ENCODE peak calls at places on chromosomes 7 and 10, in seven cellular contexts. One of them, this sample, is unnamed.

GRCh38 chr7:150465414-150465813 is 15.0 kb downstream of the GIMAP8 start:
- DNase-seq in H1: no peak
- DNase-seq in IMR-90: no peak
- DNase-seq in H9: no peak
- DNase-seq in mesenchymal stem cell: no peak
- DNase-seq in neuronal stem cell: no peak
- DNase-seq in trophoblast cell: no peak
- DNase-seq in this sample: no peak

GRCh38 chr10:26534384-26534783 is 96.2 kb downstream of the APBB1IP start:
- DNase-seq in H1: peak
- DNase-seq in IMR-90: no peak
- DNase-seq in H9: peak
- DNase-seq in mesenchymal stem cell: no peak
- DNase-seq in neuronal stem cell: no peak
- DNase-seq in trophoblast cell: no peak
- DNase-seq in this sample: peak

GRCh38 chr10:119677126-119677525 is 25.9 kb downstream of the BAG3 start:
- DNase-seq in H1: no peak
- DNase-seq in IMR-90: no peak
- DNase-seq in H9: no peak
- DNase-seq in mesenchymal stem cell: no peak
- DNase-seq in neuronal stem cell: no peak
- DNase-seq in trophoblast cell: no peak
- DNase-seq in this sample: no peak

GRCh38 chr7:27972272-27972671 is 208.3 kb downstream of the JAZF1 start:
- DNase-seq in H1: no peak
- DNase-seq in IMR-90: no peak
- DNase-seq in H9: no peak
- DNase-seq in mesenchymal stem cell: no peak
- DNase-seq in neuronal stem cell: no peak
- DNase-seq in trophoblast cell: no peak
- DNase-seq in this sample: peak

GRCh38 chr7:52271663-52272062 is 763.8 kb upstream of the POM121L12 start:
- DNase-seq in H1: no peak
- DNase-seq in IMR-90: no peak
- DNase-seq in H9: no peak
- DNase-seq in mesenchymal stem cell: no peak
- DNase-seq in neuronal stem cell: no peak
- DNase-seq in trophoblast cell: no peak
- DNase-seq in this sample: no peak

GRCh38 chr10:52984169-52984568 is 211.6 kb upstream of the MBL2 start:
- DNase-seq in H1: no peak
- DNase-seq in IMR-90: peak
- DNase-seq in H9: no peak
- DNase-seq in mesenchymal stem cell: peak
- DNase-seq in neuronal stem cell: no peak
- DNase-seq in trophoblast cell: no peak
- DNase-seq in this sample: no peak

GRCh38 chr10:48636231-48636630 is 31.4 kb upstream of the ARHGAP22 start:
- DNase-seq in H1: no peak
- DNase-seq in IMR-90: no peak
- DNase-seq in H9: no peak
- DNase-seq in mesenchymal stem cell: no peak
- DNase-seq in neuronal stem cell: no peak
- DNase-seq in trophoblast cell: no peak
- DNase-seq in this sample: no peak

GRCh38 chr10:93746844-93747284 is 10.9 kb upstream of the LGI1 start:
- DNase-seq in H1: peak
- DNase-seq in IMR-90: peak
- DNase-seq in H9: peak
- DNase-seq in mesenchymal stem cell: peak
- DNase-seq in neuronal stem cell: no peak
- DNase-seq in trophoblast cell: peak
- DNase-seq in this sample: peak

GRCh38 chr10:106560925-106561640 is 603.4 kb downstream of the SORCS1 start:
- DNase-seq in H1: no peak
- DNase-seq in IMR-90: peak
- DNase-seq in H9: no peak
- DNase-seq in mesenchymal stem cell: peak
- DNase-seq in neuronal stem cell: no peak
- DNase-seq in trophoblast cell: no peak
- DNase-seq in this sample: peak

GRCh38 chr7:18294408-18294807 is 201.1 kb upstream of the HDAC9 start:
- DNase-seq in H1: no peak
- DNase-seq in IMR-90: no peak
- DNase-seq in H9: no peak
- DNase-seq in mesenchymal stem cell: no peak
- DNase-seq in neuronal stem cell: no peak
- DNase-seq in trophoblast cell: no peak
- DNase-seq in this sample: no peak
- H2BK120ac ChIP-seq in H1: no peak
- H2BK120ac ChIP-seq in IMR-90: no peak
- H2BK120ac ChIP-seq in H9: no peak
- H2BK120ac ChIP-seq in mesenchymal stem cell: no peak
- H2BK120ac ChIP-seq in neuronal stem cell: no peak
- H2BK120ac ChIP-seq in trophoblast cell: no peak
- H2BK120ac ChIP-seq in this sample: no peak

GRCh38 chr7:90474284-90475210 is 5.1 kb downstream of the PTTG1IP2 start:
- DNase-seq in H1: no peak
- DNase-seq in IMR-90: peak
- DNase-seq in H9: no peak
- DNase-seq in mesenchymal stem cell: peak
- DNase-seq in neuronal stem cell: no peak
- DNase-seq in trophoblast cell: no peak
- DNase-seq in this sample: no peak

GRCh38 chr7:90473819-90474218 is 4.4 kb downstream of the PTTG1IP2 start:
- DNase-seq in H1: no peak
- DNase-seq in IMR-90: no peak
- DNase-seq in H9: no peak
- DNase-seq in mesenchymal stem cell: no peak
- DNase-seq in neuronal stem cell: no peak
- DNase-seq in trophoblast cell: no peak
- DNase-seq in this sample: no peak

GRCh38 chr7:90469554-90469953 is at the start of gene PTTG1IP2:
- DNase-seq in H1: no peak
- DNase-seq in IMR-90: no peak
- DNase-seq in H9: no peak
- DNase-seq in mesenchymal stem cell: no peak
- DNase-seq in neuronal stem cell: no peak
- DNase-seq in trophoblast cell: no peak
- DNase-seq in this sample: no peak

GRCh38 chr7:90472805-90473540 is 3.5 kb downstream of the PTTG1IP2 start:
- DNase-seq in H1: no peak
- DNase-seq in IMR-90: no peak
- DNase-seq in H9: no peak
- DNase-seq in mesenchymal stem cell: no peak
- DNase-seq in neuronal stem cell: no peak
- DNase-seq in trophoblast cell: no peak
- DNase-seq in this sample: no peak
- H2BK120ac ChIP-seq in H1: no peak
- H2BK120ac ChIP-seq in IMR-90: no peak
- H2BK120ac ChIP-seq in H9: no peak
- H2BK120ac ChIP-seq in mesenchymal stem cell: no peak
- H2BK120ac ChIP-seq in neuronal stem cell: no peak
- H2BK120ac ChIP-seq in trophoblast cell: no peak
- H2BK120ac ChIP-seq in this sample: no peak

GRCh38 chr7:135233570-135233969 is at the start of gene STRA8:
- DNase-seq in H1: no peak
- DNase-seq in IMR-90: no peak
- DNase-seq in H9: no peak
- DNase-seq in mesenchymal stem cell: no peak
- DNase-seq in neuronal stem cell: no peak
- DNase-seq in trophoblast cell: no peak
- DNase-seq in this sample: no peak

GRCh38 chr7:135232087-135232486 is 1.6 kb upstream of the STRA8 start:
- DNase-seq in H1: no peak
- DNase-seq in IMR-90: no peak
- DNase-seq in H9: no peak
- DNase-seq in mesenchymal stem cell: no peak
- DNase-seq in neuronal stem cell: no peak
- DNase-seq in trophoblast cell: no peak
- DNase-seq in this sample: no peak

GRCh38 chr7:135234727-135235126 is 1.1 kb downstream of the STRA8 start:
- DNase-seq in H1: peak
- DNase-seq in IMR-90: no peak
- DNase-seq in H9: no peak
- DNase-seq in mesenchymal stem cell: no peak
- DNase-seq in neuronal stem cell: no peak
- DNase-seq in trophoblast cell: no peak
- DNase-seq in this sample: no peak

GRCh38 chr7:135231686-135232085 is 2.0 kb upstream of the STRA8 start:
- DNase-seq in H1: peak
- DNase-seq in IMR-90: no peak
- DNase-seq in H9: no peak
- DNase-seq in mesenchymal stem cell: no peak
- DNase-seq in neuronal stem cell: no peak
- DNase-seq in trophoblast cell: no peak
- DNase-seq in this sample: no peak

GRCh38 chr7:135232720-135233119 is 918 bp upstream of the STRA8 start:
- DNase-seq in H1: peak
- DNase-seq in IMR-90: no peak
- DNase-seq in H9: peak
- DNase-seq in mesenchymal stem cell: no peak
- DNase-seq in neuronal stem cell: no peak
- DNase-seq in trophoblast cell: no peak
- DNase-seq in this sample: peak
- H2BK120ac ChIP-seq in H1: no peak
- H2BK120ac ChIP-seq in IMR-90: no peak
- H2BK120ac ChIP-seq in H9: no peak
- H2BK120ac ChIP-seq in mesenchymal stem cell: no peak
- H2BK120ac ChIP-seq in neuronal stem cell: no peak
- H2BK120ac ChIP-seq in trophoblast cell: no peak
- H2BK120ac ChIP-seq in this sample: no peak

DNA sequence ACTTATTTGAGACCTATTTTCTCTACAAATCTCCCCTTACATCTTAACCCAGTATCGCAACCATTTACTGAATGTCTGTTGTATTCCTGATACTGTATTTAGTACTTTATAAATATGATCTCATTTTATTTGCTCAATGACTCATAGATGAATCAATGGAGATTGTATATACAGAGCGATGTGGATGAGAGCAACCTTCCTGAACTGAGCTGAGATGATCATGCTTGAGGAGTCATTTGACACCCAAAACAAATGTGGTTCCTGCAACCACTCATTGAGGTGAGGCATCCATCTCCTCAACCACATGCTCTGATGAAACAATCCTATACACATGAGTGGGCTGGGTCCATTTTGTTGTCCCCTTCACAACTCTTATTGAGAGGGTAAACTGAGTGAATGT is 250.0 kb downstream of the CDC14C start:
- DNase-seq in H1: no peak
- DNase-seq in IMR-90: no peak
- DNase-seq in H9: no peak
- DNase-seq in mesenchymal stem cell: no peak
- DNase-seq in neuronal stem cell: no peak
- DNase-seq in trophoblast cell: no peak
- DNase-seq in this sample: no peak
- H2BK120ac ChIP-seq in H1: no peak
- H2BK120ac ChIP-seq in IMR-90: no peak
- H2BK120ac ChIP-seq in H9: no peak
- H2BK120ac ChIP-seq in mesenchymal stem cell: no peak
- H2BK120ac ChIP-seq in neuronal stem cell: no peak
- H2BK120ac ChIP-seq in trophoblast cell: no peak
- H2BK120ac ChIP-seq in this sample: no peak